ENCODE peak calls at places on chromosomes 13 and 19, in nine cellular contexts. One of them, this sample, is unnamed.

GRCh38 chr13:77692746-77693448 is 4.6 kb upstream of the SLAIN1 start:
- DNase-seq in AG09309: no peak
- DNase-seq in left lung: no peak
- DNase-seq in BJ: no peak
- DNase-seq in esophagus squamous epithelium: no peak
- DNase-seq in GM12864: no peak
- DNase-seq in fibroblast of lung: peak
- DNase-seq in GM12865: no peak
- DNase-seq in fibroblast of pulmonary artery: no peak
- DNase-seq in this sample: no peak

GRCh38 chr19:51525731-51526130 is 5.7 kb downstream of the SIGLEC6 start:
- DNase-seq in fibroblast of lung: no peak
- DNase-seq in left lung: no peak
- DNase-seq in fibroblast of pulmonary artery: no peak
- DNase-seq in GM12865: no peak
- DNase-seq in GM12864: no peak
- DNase-seq in AG09309: no peak
- DNase-seq in esophagus squamous epithelium: no peak
- DNase-seq in BJ: no peak
- DNase-seq in this sample: no peak

GRCh38 chr19:30570194-30570593 is 198.0 kb downstream of the ZNF536 start:
- DNase-seq in GM12864: no peak
- DNase-seq in left lung: no peak
- DNase-seq in fibroblast of lung: no peak
- DNase-seq in GM12865: no peak
- DNase-seq in esophagus squamous epithelium: no peak
- DNase-seq in BJ: no peak
- DNase-seq in AG09309: no peak
- DNase-seq in fibroblast of pulmonary artery: no peak
- DNase-seq in this sample: no peak

GRCh38 chr13:89748716-89749115 is 1598.8 kb upstream of the MIR17HG start:
- DNase-seq in fibroblast of lung: peak
- DNase-seq in left lung: no peak
- DNase-seq in esophagus squamous epithelium: no peak
- DNase-seq in AG09309: no peak
- DNase-seq in BJ: no peak
- DNase-seq in GM12865: no peak
- DNase-seq in GM12864: no peak
- DNase-seq in fibroblast of pulmonary artery: peak
- DNase-seq in this sample: peak

GRCh38 chr19:2048104-2048958 is 2.7 kb downstream of the MKNK2 start:
- DNase-seq in fibroblast of lung: no peak
- DNase-seq in GM12864: no peak
- DNase-seq in fibroblast of pulmonary artery: no peak
- DNase-seq in AG09309: no peak
- DNase-seq in esophagus squamous epithelium: no peak
- DNase-seq in left lung: no peak
- DNase-seq in GM12865: peak
- DNase-seq in BJ: no peak
- DNase-seq in this sample: no peak

GRCh38 chr19:29293736-29294342 is 80.9 kb upstream of the UQCRFS1 start:
- DNase-seq in GM12864: no peak
- DNase-seq in esophagus squamous epithelium: no peak
- DNase-seq in left lung: no peak
- DNase-seq in fibroblast of pulmonary artery: no peak
- DNase-seq in BJ: no peak
- DNase-seq in GM12865: no peak
- DNase-seq in AG09309: no peak
- DNase-seq in fibroblast of lung: no peak
- DNase-seq in this sample: no peak

GRCh38 chr13:95234242-95234641 is 67.0 kb downstream of the ABCC4 start:
- DNase-seq in AG09309: no peak
- DNase-seq in left lung: no peak
- DNase-seq in esophagus squamous epithelium: no peak
- DNase-seq in fibroblast of pulmonary artery: no peak
- DNase-seq in BJ: no peak
- DNase-seq in GM12865: peak
- DNase-seq in GM12864: no peak
- DNase-seq in fibroblast of lung: no peak
- DNase-seq in this sample: no peak

GRCh38 chr13:72536668-72537399 is 190.6 kb downstream of the MZT1 start:
- DNase-seq in fibroblast of pulmonary artery: no peak
- DNase-seq in fibroblast of lung: peak
- DNase-seq in GM12865: no peak
- DNase-seq in BJ: no peak
- DNase-seq in esophagus squamous epithelium: no peak
- DNase-seq in left lung: no peak
- DNase-seq in AG09309: no peak
- DNase-seq in GM12864: no peak
- DNase-seq in this sample: no peak

GRCh38 chr19:48135411-48135810 is 24.8 kb upstream of the PLA2G4C start:
- DNase-seq in esophagus squamous epithelium: no peak
- DNase-seq in left lung: no peak
- DNase-seq in GM12864: no peak
- DNase-seq in GM12865: peak
- DNase-seq in AG09309: no peak
- DNase-seq in BJ: no peak
- DNase-seq in fibroblast of pulmonary artery: no peak
- DNase-seq in fibroblast of lung: no peak
- DNase-seq in this sample: no peak

GRCh38 chr13:98443329-98443728 is 133.6 kb downstream of the STK24 start:
- DNase-seq in fibroblast of pulmonary artery: peak
- DNase-seq in fibroblast of lung: peak
- DNase-seq in GM12864: no peak
- DNase-seq in AG09309: peak
- DNase-seq in GM12865: no peak
- DNase-seq in left lung: no peak
- DNase-seq in BJ: peak
- DNase-seq in esophagus squamous epithelium: no peak
- DNase-seq in this sample: peak

GRCh38 chr19:4575267-4575793 is 15.8 kb upstream of the SEMA6B start:
- DNase-seq in fibroblast of lung: peak
- DNase-seq in GM12864: no peak
- DNase-seq in AG09309: peak
- DNase-seq in fibroblast of pulmonary artery: peak
- DNase-seq in BJ: peak
- DNase-seq in left lung: no peak
- DNase-seq in esophagus squamous epithelium: no peak
- DNase-seq in GM12865: no peak
- DNase-seq in this sample: peak

GRCh38 chr13:95317037-95317989 is 16.1 kb upstream of the ABCC4 start:
- DNase-seq in fibroblast of lung: peak
- DNase-seq in BJ: no peak
- DNase-seq in GM12864: no peak
- DNase-seq in AG09309: no peak
- DNase-seq in GM12865: no peak
- DNase-seq in esophagus squamous epithelium: no peak
- DNase-seq in fibroblast of pulmonary artery: peak
- DNase-seq in left lung: no peak
- DNase-seq in this sample: peak

GRCh38 chr19:19508217-19508616 is 7.1 kb downstream of the TSSK6 start:
- DNase-seq in fibroblast of pulmonary artery: no peak
- DNase-seq in BJ: no peak
- DNase-seq in esophagus squamous epithelium: no peak
- DNase-seq in left lung: no peak
- DNase-seq in GM12865: no peak
- DNase-seq in AG09309: no peak
- DNase-seq in GM12864: no peak
- DNase-seq in fibroblast of lung: no peak
- DNase-seq in this sample: no peak

GRCh38 chr19:19507354-19507753 is 8.0 kb downstream of the TSSK6 start:
- DNase-seq in GM12865: no peak
- DNase-seq in fibroblast of lung: no peak
- DNase-seq in esophagus squamous epithelium: no peak
- DNase-seq in BJ: no peak
- DNase-seq in GM12864: no peak
- DNase-seq in fibroblast of pulmonary artery: no peak
- DNase-seq in AG09309: no peak
- DNase-seq in left lung: no peak
- DNase-seq in this sample: no peak

GRCh38 chr19:19504754-19505668 is 10.3 kb downstream of the TSSK6 start:
- DNase-seq in AG09309: no peak
- DNase-seq in GM12864: no peak
- DNase-seq in fibroblast of pulmonary artery: no peak
- DNase-seq in esophagus squamous epithelium: no peak
- DNase-seq in left lung: no peak
- DNase-seq in BJ: no peak
- DNase-seq in fibroblast of lung: no peak
- DNase-seq in GM12865: no peak
- DNase-seq in this sample: no peak

GRCh38 chr19:19505669-19506326 is 9.6 kb downstream of the TSSK6 start:
- DNase-seq in GM12864: no peak
- DNase-seq in BJ: no peak
- DNase-seq in AG09309: no peak
- DNase-seq in esophagus squamous epithelium: no peak
- DNase-seq in GM12865: no peak
- DNase-seq in fibroblast of lung: no peak
- DNase-seq in fibroblast of pulmonary artery: no peak
- DNase-seq in left lung: no peak
- DNase-seq in this sample: no peak

DNA sequence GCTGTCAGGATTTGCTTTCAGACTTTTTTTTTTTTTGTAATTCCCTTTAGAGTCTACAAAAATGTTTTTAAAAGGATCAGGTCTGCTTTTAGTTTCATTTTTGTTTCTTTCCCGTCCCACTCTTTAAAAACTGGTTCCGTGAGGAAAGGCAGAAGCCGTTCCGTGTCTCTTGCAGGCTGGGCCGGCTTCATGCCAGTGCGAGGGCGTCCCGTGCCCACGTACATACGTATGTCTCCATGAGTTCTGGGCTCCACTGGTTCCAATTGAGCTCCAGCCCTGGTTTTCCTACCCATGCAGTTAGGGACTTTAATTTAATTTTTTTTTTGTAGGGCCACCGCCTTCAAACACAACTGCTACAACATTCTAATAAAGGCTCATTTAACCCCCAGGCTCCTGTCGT is 8.8 kb downstream of the TSSK6 start:
- DNase-seq in left lung: no peak
- DNase-seq in BJ: no peak
- DNase-seq in AG09309: no peak
- DNase-seq in esophagus squamous epithelium: no peak
- DNase-seq in fibroblast of pulmonary artery: no peak
- DNase-seq in GM12865: no peak
- DNase-seq in fibroblast of lung: no peak
- DNase-seq in GM12864: no peak
- DNase-seq in this sample: no peak
- H3K4me3 ChIP-seq in left lung: no peak
- H3K4me3 ChIP-seq in BJ: no peak
- H3K4me3 ChIP-seq in AG09309: no peak
- H3K4me3 ChIP-seq in esophagus squamous epithelium: no peak
- H3K4me3 ChIP-seq in fibroblast of pulmonary artery: no peak
- H3K4me3 ChIP-seq in GM12865: no peak
- H3K4me3 ChIP-seq in fibroblast of lung: no peak
- H3K4me3 ChIP-seq in GM12864: no peak
- H3K4me3 ChIP-seq in this sample: no peak

DNA sequence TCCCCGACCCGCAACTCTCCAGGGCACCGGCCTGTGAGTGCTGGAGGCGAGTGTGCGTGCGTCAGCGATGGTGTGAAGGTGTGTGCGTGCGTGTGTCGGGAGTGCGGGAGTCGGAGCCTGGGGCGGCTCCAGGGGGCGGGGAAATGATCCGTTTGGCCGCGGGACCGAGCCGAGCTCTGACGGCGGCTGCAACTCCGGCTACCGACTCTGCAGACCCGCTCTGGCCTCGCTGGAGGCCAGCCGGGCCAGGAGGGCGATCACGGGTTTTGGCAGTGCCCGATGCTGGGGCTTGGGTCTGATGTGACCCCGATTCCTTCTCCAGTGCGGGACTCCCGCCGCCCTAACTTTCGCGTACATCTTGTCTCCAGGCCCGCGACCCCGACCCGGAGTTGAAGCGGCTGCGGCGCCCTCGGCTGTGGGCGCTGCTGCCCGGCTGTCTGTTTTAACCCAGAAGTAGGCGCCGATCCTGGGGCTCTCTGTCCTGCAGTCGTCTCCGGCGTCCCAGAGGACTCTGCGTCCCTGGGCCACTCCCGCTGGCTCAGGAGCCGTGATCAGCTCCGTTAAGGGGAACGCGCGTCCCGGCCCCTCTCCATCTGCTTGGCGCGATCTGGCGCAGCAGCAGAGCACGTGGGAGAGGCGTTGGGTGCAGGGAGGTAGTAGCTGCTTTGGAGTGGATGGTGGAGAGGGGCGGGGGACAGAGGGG is 1.2 kb downstream of the CHST8 start:
- DNase-seq in left lung: no peak
- DNase-seq in GM12865: no peak
- DNase-seq in AG09309: no peak
- DNase-seq in GM12864: no peak
- DNase-seq in esophagus squamous epithelium: no peak
- DNase-seq in fibroblast of lung: no peak
- DNase-seq in fibroblast of pulmonary artery: no peak
- DNase-seq in BJ: no peak
- DNase-seq in this sample: peak
- TF ChIP-seq CTCF in left lung: no peak
- TF ChIP-seq CTCF in GM12865: no peak
- TF ChIP-seq CTCF in AG09309: no peak
- TF ChIP-seq CTCF in GM12864: no peak
- TF ChIP-seq CTCF in esophagus squamous epithelium: no peak
- TF ChIP-seq CTCF in fibroblast of lung: no peak
- TF ChIP-seq CTCF in fibroblast of pulmonary artery: no peak
- TF ChIP-seq CTCF in BJ: no peak
- TF ChIP-seq CTCF in this sample: no peak

DNA sequence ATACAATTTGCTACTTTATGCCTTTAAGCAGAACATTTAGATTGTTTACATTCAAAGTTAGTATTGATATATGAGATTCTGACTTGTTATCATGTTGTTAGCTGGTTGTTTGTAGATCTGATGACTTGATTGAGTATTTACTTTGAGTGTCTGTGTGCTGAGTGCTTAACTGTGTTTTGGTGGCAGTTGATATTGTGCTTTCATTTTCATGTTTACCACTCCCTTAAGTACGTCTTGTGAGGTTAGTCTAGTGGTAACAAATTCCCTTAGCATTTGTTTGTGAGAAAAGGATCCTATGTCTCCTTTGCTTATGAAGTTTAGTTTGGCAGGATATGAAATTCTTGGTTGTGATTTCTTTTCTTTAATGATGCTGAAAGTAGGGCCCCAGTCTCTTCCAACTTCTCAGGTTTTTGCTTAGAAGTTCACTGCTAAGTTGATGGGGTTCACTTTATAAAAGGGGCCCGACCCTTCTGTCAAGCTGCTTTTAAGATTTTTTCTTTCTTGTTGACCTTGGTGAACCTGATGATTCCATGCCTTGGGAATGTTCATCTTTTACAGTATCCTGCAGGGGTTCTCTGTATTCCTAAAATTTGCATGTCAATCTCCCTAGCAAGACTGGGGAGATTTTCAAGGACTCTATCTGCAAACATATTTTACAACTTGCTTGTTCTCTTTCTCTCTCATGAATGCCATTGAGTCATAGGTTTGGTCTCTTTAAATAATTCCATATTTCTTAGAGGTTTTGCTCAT is 1095.4 kb upstream of the PCDH20 start:
- DNase-seq in BJ: no peak
- DNase-seq in left lung: no peak
- DNase-seq in esophagus squamous epithelium: no peak
- DNase-seq in AG09309: no peak
- DNase-seq in fibroblast of pulmonary artery: no peak
- DNase-seq in GM12865: peak
- DNase-seq in GM12864: no peak
- DNase-seq in fibroblast of lung: no peak
- DNase-seq in this sample: no peak
- H3K4me3 ChIP-seq in BJ: no peak
- H3K4me3 ChIP-seq in left lung: no peak
- H3K4me3 ChIP-seq in esophagus squamous epithelium: no peak
- H3K4me3 ChIP-seq in AG09309: no peak
- H3K4me3 ChIP-seq in fibroblast of pulmonary artery: no peak
- H3K4me3 ChIP-seq in GM12865: peak
- H3K4me3 ChIP-seq in GM12864: no peak
- H3K4me3 ChIP-seq in fibroblast of lung: no peak
- H3K4me3 ChIP-seq in this sample: no peak

GRCh38 chr13:44648392-44649117 is 72.4 kb upstream of the TSC22D1 start:
- DNase-seq in fibroblast of lung: no peak
- DNase-seq in AG09309: no peak
- DNase-seq in GM12864: no peak
- DNase-seq in fibroblast of pulmonary artery: peak
- DNase-seq in left lung: no peak
- DNase-seq in GM12865: peak
- DNase-seq in BJ: no peak
- DNase-seq in esophagus squamous epithelium: no peak
- DNase-seq in this sample: peak
- TF ChIP-seq CTCF in fibroblast of lung: no peak
- TF ChIP-seq CTCF in AG09309: no peak
- TF ChIP-seq CTCF in GM12864: peak
- TF ChIP-seq CTCF in fibroblast of pulmonary artery: peak
- TF ChIP-seq CTCF in left lung: no peak
- TF ChIP-seq CTCF in GM12865: peak
- TF ChIP-seq CTCF in BJ: peak
- TF ChIP-seq CTCF in esophagus squamous epithelium: peak
- TF ChIP-seq CTCF in this sample: peak